ENCODE peak calls at places on chromosome 3, in nine cellular contexts. N, Q, A, S, F, I, J, U and D are unnamed samples.

GRCh38 chr3:188458761-188459160 is 304.8 kb downstream of the LPP start:
- DNase-seq in N (no peak), Q (no peak), A (no peak), S (no peak), F (no peak), I (no peak), J (no peak), U (no peak), D (no peak)

GRCh38 chr3:9067352-9067975 is 104.2 kb upstream of the RAD18 start:
- DNase-seq in N (peak; percentile 75), Q (no peak), A (peak; percentile 12), S (peak; percentile 46), F (peak; percentile 51), I (no peak), J (peak; percentile 24), U (peak; percentile 61), D (no peak)

GRCh38 chr3:120393252-120393651 is 44.1 kb upstream of the LRRC58 start:
- DNase-seq in N (no peak), Q (no peak), A (no peak), S (no peak), F (no peak), I (no peak), J (no peak), U (no peak), D (no peak)

GRCh38 chr3:54817628-54818027 is 110.2 kb downstream of the LRTM1 start:
- DNase-seq in N (peak; percentile 66), Q (no peak), A (no peak), S (no peak), F (no peak), I (no peak), J (no peak), U (no peak), D (no peak)

GRCh38 chr3:27423463-27423862 is 54.3 kb upstream of the NEK10 start:
- DNase-seq in N (peak; percentile 65), Q (no peak), A (no peak), S (no peak), F (no peak), I (no peak), J (no peak), U (no peak), D (no peak)

GRCh38 chr3:171772427-171773056 is 37.7 kb downstream of the PLD1 start:
- DNase-seq in N (peak; percentile 66), Q (peak; percentile 29), A (peak; percentile 80), S (peak; percentile 53), F (peak; percentile 60), I (peak; percentile 69), J (peak; percentile 75), U (peak; percentile 81), D (no peak)

GRCh38 chr3:37271636-37272035 is 97.3 kb upstream of the LRRFIP2 start:
- DNase-seq in N (no peak), Q (no peak), A (no peak), S (no peak), F (no peak), I (no peak), J (no peak), U (no peak), D (no peak)

GRCh38 chr3:42025388-42026138 is 63.7 kb upstream of the ULK4 start:
- DNase-seq in N (peak; percentile 93), Q (no peak), A (peak; percentile 92), S (no peak), F (peak; percentile 94), I (peak; percentile 95), J (peak; percentile 87), U (peak; percentile 91), D (no peak)

GRCh38 chr3:16399473-16399872 is 114.0 kb downstream of the RFTN1 start:
- DNase-seq in N (peak; percentile 67), Q (no peak), A (peak; percentile 52), S (no peak), F (peak; percentile 63), I (no peak), J (no peak), U (no peak), D (no peak)

GRCh38 chr3:54906763-54907162 is 21.1 kb downstream of the LRTM1 start:
- DNase-seq in N (no peak), Q (no peak), A (no peak), S (no peak), F (no peak), I (no peak), J (no peak), U (no peak), D (no peak)

GRCh38 chr3:9690451-9691450 is 12.9 kb upstream of the CPNE9 start:
- DNase-seq in N (no peak), Q (no peak), A (no peak), S (no peak), F (no peak), I (no peak), J (no peak), U (peak; percentile 93), D (peak; percentile 41)

GRCh38 chr3:78143000-78143399 is 1103.1 kb downstream of the ROBO2 start:
- DNase-seq in N (no peak), Q (no peak), A (no peak), S (no peak), F (no peak), I (no peak), J (no peak), U (no peak), D (no peak)

GRCh38 chr3:13539285-13539625 is 9.7 kb upstream of the FBLN2 start:
- DNase-seq in N (peak; percentile 37), Q (no peak), A (no peak), S (no peak), F (no peak), I (no peak), J (no peak), U (no peak), D (no peak)

GRCh38 chr3:138222888-138223287 is 35.8 kb downstream of the ARMC8 start:
- DNase-seq in N (no peak), Q (no peak), A (no peak), S (no peak), F (no peak), I (no peak), J (no peak), U (peak; percentile 35), D (no peak)

GRCh38 chr3:132245547-132245946 is 71.7 kb upstream of the ACP3 start:
- DNase-seq in N (no peak), Q (no peak), A (no peak), S (no peak), F (no peak), I (no peak), J (no peak), U (no peak), D (no peak)

GRCh38 chr3:189721873-189722665 is 90.9 kb downstream of the TP63 start:
- DNase-seq in N (no peak), Q (no peak), A (peak; percentile 29), S (no peak), F (no peak), I (no peak), J (no peak), U (no peak), D (no peak)

GRCh38 chr3:126551066-126551838 is 7.5 kb downstream of the C3orf22 start:
- DNase-seq in N (no peak), Q (no peak), A (peak; percentile 48), S (peak; percentile 27), F (no peak), I (peak; percentile 31), J (no peak), U (no peak), D (no peak)

GRCh38 chr3:195063596-195064193 is 207.3 kb downstream of the XXYLT1 start:
- DNase-seq in N (no peak), Q (no peak), A (no peak), S (no peak), F (no peak), I (peak; percentile 10), J (no peak), U (no peak), D (no peak)